ENCODE peak calls at places on chromosomes 13 and 19, in six cellular contexts. One of them, this sample, is unnamed.
A peak's percentile ranks its signal among the peaks of the same experiment; 100 is the strongest.

GRCh38 chr19:38037151-38037611 is 130.2 kb downstream of the SIPA1L3 start:
- ATAC-seq in body of pancreas: peak; percentile 43
- ATAC-seq in A549: no peak
- ATAC-seq in gastrocnemius medialis: peak; percentile 47
- ATAC-seq in upper lobe of left lung: no peak
- ATAC-seq in heart left ventricle: peak; percentile 53
- ATAC-seq in this sample: no peak

GRCh38 chr13:49791214-49791752 is 1.2 kb downstream of the KPNA3 start:
- ATAC-seq in upper lobe of left lung: no peak
- ATAC-seq in gastrocnemius medialis: no peak
- ATAC-seq in heart left ventricle: no peak
- ATAC-seq in body of pancreas: no peak
- ATAC-seq in A549: no peak
- ATAC-seq in this sample: no peak

GRCh38 chr13:83281666-83282065 is 600.6 kb downstream of the SLITRK1 start:
- ATAC-seq in body of pancreas: no peak
- ATAC-seq in A549: no peak
- ATAC-seq in upper lobe of left lung: no peak
- ATAC-seq in gastrocnemius medialis: no peak
- ATAC-seq in heart left ventricle: no peak
- ATAC-seq in this sample: no peak

GRCh38 chr19:53432088-53432661 is 391 bp downstream of the ZNF761 start:
- ATAC-seq in A549: peak; percentile 66
- ATAC-seq in upper lobe of left lung: peak; percentile 66
- ATAC-seq in body of pancreas: peak; percentile 16
- ATAC-seq in gastrocnemius medialis: peak; percentile 32
- ATAC-seq in heart left ventricle: peak; percentile 43
- ATAC-seq in this sample: peak; percentile 32

GRCh38 chr19:33075519-33075918 is 5.5 kb upstream of the GPATCH1 start:
- ATAC-seq in body of pancreas: no peak
- ATAC-seq in A549: no peak
- ATAC-seq in gastrocnemius medialis: no peak
- ATAC-seq in heart left ventricle: no peak
- ATAC-seq in upper lobe of left lung: no peak
- ATAC-seq in this sample: no peak

GRCh38 chr13:24215732-24216131 is 55.2 kb downstream of the SPATA13 start:
- ATAC-seq in A549: no peak
- ATAC-seq in heart left ventricle: peak; percentile 84
- ATAC-seq in gastrocnemius medialis: peak; percentile 63
- ATAC-seq in upper lobe of left lung: no peak
- ATAC-seq in body of pancreas: peak; percentile 82
- ATAC-seq in this sample: peak; percentile 66

GRCh38 chr13:103788061-103788652 is 721.9 kb upstream of the SLC10A2 start:
- ATAC-seq in body of pancreas: no peak
- ATAC-seq in upper lobe of left lung: peak; percentile 80
- ATAC-seq in gastrocnemius medialis: no peak
- ATAC-seq in heart left ventricle: peak; percentile 79
- ATAC-seq in A549: no peak
- ATAC-seq in this sample: no peak

GRCh38 chr13:99600318-99600717 is 99.0 kb downstream of the TM9SF2 start:
- ATAC-seq in heart left ventricle: no peak
- ATAC-seq in upper lobe of left lung: no peak
- ATAC-seq in gastrocnemius medialis: no peak
- ATAC-seq in body of pancreas: no peak
- ATAC-seq in A549: peak; percentile 25
- ATAC-seq in this sample: no peak

GRCh38 chr19:47507031-47507430 is 7.8 kb downstream of the NAPA start:
- ATAC-seq in heart left ventricle: peak; percentile 94
- ATAC-seq in A549: no peak
- ATAC-seq in body of pancreas: peak; percentile 31
- ATAC-seq in upper lobe of left lung: no peak
- ATAC-seq in gastrocnemius medialis: peak; percentile 52
- ATAC-seq in this sample: no peak

GRCh38 chr19:13803038-13803437 is 7.8 kb downstream of the ZSWIM4 start:
- ATAC-seq in heart left ventricle: no peak
- ATAC-seq in gastrocnemius medialis: no peak
- ATAC-seq in body of pancreas: peak; percentile 60
- ATAC-seq in A549: no peak
- ATAC-seq in upper lobe of left lung: peak; percentile 44
- ATAC-seq in this sample: no peak

GRCh38 chr19:1232652-1233360 is 5.0 kb downstream of the CBARP start:
- ATAC-seq in heart left ventricle: peak; percentile 18
- ATAC-seq in A549: peak; percentile 16
- ATAC-seq in gastrocnemius medialis: no peak
- ATAC-seq in upper lobe of left lung: peak; percentile 4
- ATAC-seq in body of pancreas: peak; percentile 43
- ATAC-seq in this sample: peak; percentile 29

GRCh38 chr19:40163541-40164129 is 27.6 kb upstream of the MAP3K10 start:
- ATAC-seq in heart left ventricle: no peak
- ATAC-seq in A549: peak; percentile 34
- ATAC-seq in body of pancreas: no peak
- ATAC-seq in gastrocnemius medialis: no peak
- ATAC-seq in upper lobe of left lung: no peak
- ATAC-seq in this sample: no peak

GRCh38 chr13:75091707-75092106 is 390.3 kb downstream of the TBC1D4 start:
- ATAC-seq in A549: no peak
- ATAC-seq in body of pancreas: no peak
- ATAC-seq in upper lobe of left lung: no peak
- ATAC-seq in gastrocnemius medialis: no peak
- ATAC-seq in heart left ventricle: no peak
- ATAC-seq in this sample: no peak

GRCh38 chr13:99969934-99970760 is 1.4 kb downstream of the ZIC5 start:
- ATAC-seq in upper lobe of left lung: no peak
- ATAC-seq in gastrocnemius medialis: no peak
- ATAC-seq in heart left ventricle: no peak
- ATAC-seq in A549: peak; percentile 27
- ATAC-seq in body of pancreas: peak; percentile 50
- ATAC-seq in this sample: peak; percentile 21

GRCh38 chr19:58021541-58022282 is 12.1 kb upstream of the ZSCAN1 start:
- ATAC-seq in upper lobe of left lung: peak; percentile 83
- ATAC-seq in heart left ventricle: peak; percentile 96
- ATAC-seq in body of pancreas: peak; percentile 83
- ATAC-seq in A549: peak; percentile 71
- ATAC-seq in gastrocnemius medialis: no peak
- ATAC-seq in this sample: peak; percentile 86
- TF ChIP-seq CTCF in upper lobe of left lung: peak; percentile 73
- TF ChIP-seq CTCF in heart left ventricle: peak; percentile 79
- TF ChIP-seq CTCF in body of pancreas: peak; percentile 20
- TF ChIP-seq CTCF in A549: no peak
- TF ChIP-seq CTCF in gastrocnemius medialis: peak; percentile 36
- TF ChIP-seq CTCF in this sample: peak; percentile 85

GRCh38 chr19:43773725-43774102 is 7.1 kb downstream of the KCNN4 start:
- ATAC-seq in upper lobe of left lung: no peak
- ATAC-seq in body of pancreas: no peak
- ATAC-seq in gastrocnemius medialis: no peak
- ATAC-seq in A549: no peak
- ATAC-seq in heart left ventricle: no peak
- ATAC-seq in this sample: no peak
- H3K4me1 ChIP-seq in upper lobe of left lung: peaks cover 24% of the 10 kb centered on the region
- H3K4me1 ChIP-seq in body of pancreas: peaks cover 13% of the 10 kb centered on the region
- H3K4me1 ChIP-seq in gastrocnemius medialis: peaks cover 7% of the 10 kb centered on the region
- H3K4me1 ChIP-seq in A549: peaks cover 19% of the 10 kb centered on the region
- H3K4me1 ChIP-seq in heart left ventricle: peaks cover 21% of the 10 kb centered on the region
- H3K4me1 ChIP-seq in this sample: peaks cover 30% of the 10 kb centered on the region

GRCh38 chr19:43522929-43523328 is 4.1 kb downstream of the ETHE1 start:
- ATAC-seq in gastrocnemius medialis: no peak
- ATAC-seq in A549: no peak
- ATAC-seq in heart left ventricle: no peak
- ATAC-seq in body of pancreas: no peak
- ATAC-seq in upper lobe of left lung: no peak
- ATAC-seq in this sample: no peak

GRCh38 chr19:43526884-43527859 is at the start of gene ETHE1:
- ATAC-seq in upper lobe of left lung: peak; percentile 96
- ATAC-seq in A549: peak; percentile 89
- ATAC-seq in heart left ventricle: peak; percentile 92
- ATAC-seq in body of pancreas: peak; percentile 87
- ATAC-seq in gastrocnemius medialis: peak; percentile 88
- ATAC-seq in this sample: peak; percentile 88

GRCh38 chr19:43525836-43526771 is 897 bp downstream of the ETHE1 start:
- ATAC-seq in heart left ventricle: peak; percentile 38
- ATAC-seq in A549: peak; percentile 65
- ATAC-seq in upper lobe of left lung: peak; percentile 34
- ATAC-seq in body of pancreas: peak; percentile 49
- ATAC-seq in gastrocnemius medialis: no peak
- ATAC-seq in this sample: peak; percentile 5

GRCh38 chr19:43527860-43528622 is 1.0 kb upstream of the ETHE1 start:
- ATAC-seq in body of pancreas: no peak
- ATAC-seq in upper lobe of left lung: peak; percentile 50
- ATAC-seq in gastrocnemius medialis: no peak
- ATAC-seq in heart left ventricle: peak; percentile 20
- ATAC-seq in A549: no peak
- ATAC-seq in this sample: peak; percentile 47

DNA sequence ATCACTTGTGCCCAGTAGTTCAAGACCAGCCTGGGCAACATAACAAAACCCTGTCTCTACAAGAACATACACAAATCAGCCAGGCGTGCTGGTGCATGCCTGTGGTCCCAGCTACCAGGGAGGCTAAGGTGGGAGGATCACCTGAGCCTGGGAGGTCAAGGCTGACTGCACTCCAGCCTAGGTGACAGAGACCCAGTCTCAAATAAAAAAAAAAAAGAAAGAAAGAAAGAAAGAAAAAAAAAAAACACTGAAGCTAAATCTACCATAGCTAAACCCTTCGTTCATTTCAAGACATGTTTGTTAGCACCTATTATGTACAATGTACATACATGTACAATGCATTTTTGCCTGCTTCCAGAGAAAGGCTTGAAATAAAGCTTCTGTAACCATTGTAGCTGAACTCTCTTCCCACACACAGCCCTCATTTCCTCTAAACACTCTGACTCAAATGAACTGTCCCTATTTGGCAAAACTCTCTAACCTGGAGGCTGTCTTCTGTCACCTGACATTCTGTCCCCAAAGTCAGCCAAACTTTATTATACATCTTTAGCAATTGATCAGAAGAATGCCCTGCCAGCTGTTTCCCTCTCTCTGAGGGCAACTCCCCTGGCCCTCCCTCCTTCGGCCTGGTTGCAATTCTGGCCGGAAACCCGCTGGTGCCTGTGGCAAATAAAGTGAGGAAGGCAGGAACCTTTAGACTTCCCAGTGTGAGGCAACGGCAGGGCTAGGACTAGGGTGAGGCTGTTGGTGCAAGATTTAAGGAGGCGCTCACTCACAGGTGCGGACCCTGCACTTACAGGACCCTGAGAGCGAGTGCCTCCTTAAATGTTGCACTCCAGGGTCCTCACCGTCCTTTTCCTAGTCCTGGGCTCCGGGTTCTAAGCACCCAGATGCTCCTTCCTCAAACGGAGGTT is 1.8 kb downstream of the ETHE1 start:
- ATAC-seq in body of pancreas: peak; percentile 34
- ATAC-seq in upper lobe of left lung: peak; percentile 67
- ATAC-seq in A549: peak; percentile 66
- ATAC-seq in gastrocnemius medialis: no peak
- ATAC-seq in heart left ventricle: peak; percentile 48
- ATAC-seq in this sample: peak; percentile 54
- TF ChIP-seq POLR2A in body of pancreas: no peak
- TF ChIP-seq POLR2A in upper lobe of left lung: no peak
- TF ChIP-seq POLR2A in A549: no peak
- TF ChIP-seq POLR2A in gastrocnemius medialis: no peak
- TF ChIP-seq POLR2A in heart left ventricle: no peak
- TF ChIP-seq POLR2A in this sample: no peak

DNA sequence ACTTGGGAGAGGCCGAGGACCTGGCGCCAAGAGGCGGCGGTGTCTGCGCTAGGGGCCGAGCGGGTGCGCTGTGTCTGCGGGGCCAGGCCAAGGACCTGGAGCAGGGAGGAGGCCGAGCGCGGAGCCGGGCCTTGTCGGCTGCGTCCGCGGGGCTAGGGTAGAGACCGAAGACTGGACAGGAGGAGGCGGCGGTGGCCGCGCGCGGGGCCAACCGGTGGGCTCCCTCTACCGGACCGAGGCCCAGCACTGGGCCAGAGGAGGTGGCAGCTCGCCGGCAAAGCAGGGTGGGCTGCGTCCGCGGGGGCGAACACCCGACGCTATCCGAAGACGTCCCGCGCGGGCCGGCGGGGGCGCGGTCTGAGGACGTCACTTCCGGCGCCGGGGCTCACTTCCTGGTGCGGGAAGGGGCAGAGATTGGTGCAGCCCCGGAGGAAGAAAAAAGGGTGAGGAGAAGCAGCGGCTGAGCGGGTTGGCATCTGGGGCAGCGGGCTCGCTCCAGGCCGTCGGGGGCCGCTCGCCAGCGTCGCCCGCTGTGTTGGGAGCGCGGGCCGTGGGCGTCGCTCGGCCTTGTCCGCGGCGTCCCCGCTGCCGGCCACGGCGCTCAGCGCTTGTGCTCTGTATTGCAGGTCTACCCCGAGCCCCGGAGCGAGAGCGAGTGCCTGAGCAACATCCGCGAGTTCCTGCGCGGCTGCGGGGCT is 38.3 kb downstream of the ARHGEF7 start:
- ATAC-seq in A549: peak; percentile 93
- ATAC-seq in gastrocnemius medialis: peak; percentile 94
- ATAC-seq in heart left ventricle: peak; percentile 96
- ATAC-seq in upper lobe of left lung: peak; percentile 98
- ATAC-seq in body of pancreas: peak; percentile 94
- ATAC-seq in this sample: peak; percentile 97
- TF ChIP-seq CTCF in A549: no peak
- TF ChIP-seq CTCF in gastrocnemius medialis: no peak
- TF ChIP-seq CTCF in heart left ventricle: peak; percentile 52
- TF ChIP-seq CTCF in upper lobe of left lung: no peak
- TF ChIP-seq CTCF in body of pancreas: no peak
- TF ChIP-seq CTCF in this sample: peak; percentile 13

DNA sequence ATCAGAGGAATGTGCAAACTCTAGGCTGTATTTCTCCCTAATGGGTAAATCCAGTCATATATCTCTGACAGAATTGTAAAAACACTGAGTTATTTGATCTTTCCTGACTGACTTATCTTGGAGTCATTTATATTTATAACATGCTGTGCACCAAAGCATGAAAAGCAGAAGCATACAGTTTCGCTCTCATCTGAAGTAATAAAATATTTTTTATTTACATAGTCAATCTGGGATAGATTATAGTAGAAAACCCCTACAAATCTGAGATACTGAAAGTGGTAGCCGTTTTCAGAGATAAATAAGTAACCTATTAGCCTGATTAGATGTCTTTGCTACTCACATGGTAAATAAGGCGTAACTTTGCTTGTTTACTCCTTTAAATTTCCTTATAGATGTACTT is 35.0 kb downstream of the LRCH1 start:
- ATAC-seq in A549: no peak
- ATAC-seq in heart left ventricle: no peak
- ATAC-seq in upper lobe of left lung: no peak
- ATAC-seq in gastrocnemius medialis: no peak
- ATAC-seq in body of pancreas: no peak
- ATAC-seq in this sample: no peak
- H3K4me1 ChIP-seq in A549: peaks cover 38% of the 10 kb centered on the region
- H3K4me1 ChIP-seq in heart left ventricle: peaks cover 71% of the 10 kb centered on the region
- H3K4me1 ChIP-seq in upper lobe of left lung: peaks cover 35% of the 10 kb centered on the region
- H3K4me1 ChIP-seq in gastrocnemius medialis: peaks cover 11% of the 10 kb centered on the region
- H3K4me1 ChIP-seq in body of pancreas: peaks cover 39% of the 10 kb centered on the region
- H3K4me1 ChIP-seq in this sample: peaks cover 14% of the 10 kb centered on the region

This sample was measured in gastroesophageal sphincter.